ENCODE peak calls at places on chromosomes 12 and 14, in six cellular contexts. One of them, this sample, is unnamed.

GRCh38 chr12:78118036-78118435 is 287.3 kb downstream of the NAV3 start:
- DNase-seq in suprapubic skin: no peak
- DNase-seq in T-helper 1 cell: no peak
- DNase-seq in neural crest cell: no peak
- DNase-seq in NCI-H526: peak
- DNase-seq in cardiac muscle cell: peak
- DNase-seq in this sample: no peak

GRCh38 chr14:59215353-59215752 is 26.9 kb downstream of the DAAM1 start:
- DNase-seq in suprapubic skin: peak
- DNase-seq in T-helper 1 cell: no peak
- DNase-seq in neural crest cell: no peak
- DNase-seq in NCI-H526: peak
- DNase-seq in cardiac muscle cell: no peak
- DNase-seq in this sample: no peak

GRCh38 chr12:98955284-98955683 is 310.2 kb downstream of the APAF1 start:
- DNase-seq in suprapubic skin: no peak
- DNase-seq in T-helper 1 cell: no peak
- DNase-seq in neural crest cell: no peak
- DNase-seq in NCI-H526: peak
- DNase-seq in cardiac muscle cell: peak
- DNase-seq in this sample: no peak

GRCh38 chr12:124592050-124592449 is 24.6 kb upstream of the NCOR2 start:
- DNase-seq in suprapubic skin: no peak
- DNase-seq in T-helper 1 cell: no peak
- DNase-seq in neural crest cell: no peak
- DNase-seq in NCI-H526: no peak
- DNase-seq in cardiac muscle cell: no peak
- DNase-seq in this sample: no peak

GRCh38 chr12:25859976-25860375 is 98.5 kb upstream of the RASSF8 start:
- DNase-seq in suprapubic skin: no peak
- DNase-seq in T-helper 1 cell: no peak
- DNase-seq in neural crest cell: no peak
- DNase-seq in NCI-H526: no peak
- DNase-seq in cardiac muscle cell: no peak
- DNase-seq in this sample: no peak

GRCh38 chr12:57846285-57846576 is 298 bp downstream of the CTDSP2 start:
- DNase-seq in suprapubic skin: no peak
- DNase-seq in T-helper 1 cell: no peak
- DNase-seq in neural crest cell: peak
- DNase-seq in NCI-H526: peak
- DNase-seq in cardiac muscle cell: no peak
- DNase-seq in this sample: no peak

GRCh38 chr12:20317554-20317953 is 50.8 kb upstream of the PDE3A start:
- DNase-seq in suprapubic skin: no peak
- DNase-seq in T-helper 1 cell: no peak
- DNase-seq in neural crest cell: no peak
- DNase-seq in NCI-H526: no peak
- DNase-seq in cardiac muscle cell: no peak
- DNase-seq in this sample: no peak

GRCh38 chr12:65826513-65827171 is 2.4 kb downstream of the HMGA2 start:
- DNase-seq in suprapubic skin: no peak
- DNase-seq in T-helper 1 cell: no peak
- DNase-seq in neural crest cell: no peak
- DNase-seq in NCI-H526: no peak
- DNase-seq in cardiac muscle cell: peak
- DNase-seq in this sample: no peak

GRCh38 chr12:57528831-57529555 is 6.4 kb downstream of the MBD6 start:
- DNase-seq in suprapubic skin: no peak
- DNase-seq in T-helper 1 cell: no peak
- DNase-seq in neural crest cell: no peak
- DNase-seq in NCI-H526: no peak
- DNase-seq in cardiac muscle cell: no peak
- DNase-seq in this sample: no peak

GRCh38 chr14:61101803-61102548 is 120.9 kb downstream of the SLC38A6 start:
- DNase-seq in suprapubic skin: no peak
- DNase-seq in T-helper 1 cell: peak
- DNase-seq in neural crest cell: no peak
- DNase-seq in NCI-H526: peak
- DNase-seq in cardiac muscle cell: peak
- DNase-seq in this sample: no peak

GRCh38 chr14:77133718-77134338 is 7.8 kb downstream of the ZDHHC22 start:
- DNase-seq in suprapubic skin: peak
- DNase-seq in T-helper 1 cell: peak
- DNase-seq in neural crest cell: peak
- DNase-seq in NCI-H526: no peak
- DNase-seq in cardiac muscle cell: peak
- DNase-seq in this sample: peak

GRCh38 chr14:74491952-74492351 is 1.2 kb downstream of the NPC2 start:
- DNase-seq in suprapubic skin: no peak
- DNase-seq in T-helper 1 cell: peak
- DNase-seq in neural crest cell: no peak
- DNase-seq in NCI-H526: peak
- DNase-seq in cardiac muscle cell: peak
- DNase-seq in this sample: no peak

This sample was measured in RWPE2.